ENCODE peak calls at places on chromosomes 13 and 19, in seven cellular contexts. Y is neural progenitor cell; X is cardiac muscle cell; V is thoracic aorta; K is heart left ventricle; M is CD8-positive, alpha-beta T cell; P is GM23248. H is an unnamed sample.
A peak's percentile ranks its signal among the peaks of the same experiment; 100 is the strongest.

GRCh38 chr13:92994056-92994455 is 232.6 kb upstream of the GPC6 start:
- DNase-seq in Y (no peak), K (no peak), P (peak; percentile 52), X (peak; percentile 12), M (no peak), V (no peak), H (no peak)

GRCh38 chr19:4969772-4970531 is 1.0 kb downstream of the KDM4B start:
- DNase-seq in M (no peak), X (peak; percentile 24), V (no peak), Y (peak; percentile 31), K (no peak), P (peak; percentile 73), H (no peak)

GRCh38 chr13:24650157-24650556 is 30.1 kb upstream of the ATP12A start:
- DNase-seq in K (no peak), Y (no peak), X (peak; percentile 65), P (peak; percentile 79), M (no peak), V (no peak), H (no peak)

GRCh38 chr19:29540128-29540527 is 14.3 kb downstream of the VSTM2B start:
- DNase-seq in V (no peak), K (no peak), Y (no peak), M (no peak), P (no peak), X (no peak), H (no peak)

GRCh38 chr13:66033924-66034323 is 1196.2 kb downstream of the PCDH9 start:
- DNase-seq in X (no peak), V (no peak), K (no peak), Y (peak; percentile 18), P (no peak), M (no peak), H (no peak)

GRCh38 chr19:33429891-33430673 is 56.6 kb downstream of the CEBPG start:
- DNase-seq in Y (no peak), X (no peak), V (no peak), M (no peak), P (no peak), K (no peak), H (no peak)

GRCh38 chr13:79837741-79838450 is 356.9 kb downstream of the NDFIP2 start:
- DNase-seq in Y (no peak), M (no peak), V (no peak), X (peak; percentile 20), P (peak; percentile 40), K (no peak), H (no peak)

GRCh38 chr19:31470229-31470939 is 121.1 kb upstream of the TSHZ3 start:
- DNase-seq in P (no peak), M (no peak), K (no peak), Y (no peak), X (no peak), V (no peak), H (no peak)

GRCh38 chr13:97067342-97067895 is 73.1 kb upstream of the OXGR1 start:
- DNase-seq in X (peak; percentile 51), P (peak; percentile 39), M (no peak), Y (no peak), V (no peak), K (no peak), H (no peak)

GRCh38 chr19:47228937-47229673 is 1.9 kb downstream of the BBC3 start:
- DNase-seq in P (peak; percentile 61), Y (peak; percentile 40), X (no peak), M (peak; percentile 16), V (no peak), K (no peak), H (peak; percentile 26)

GRCh38 chr13:44153536-44153935 is 220.1 kb upstream of the SERP2 start:
- DNase-seq in K (no peak), X (no peak), P (no peak), V (no peak), M (no peak), Y (no peak), H (no peak)

GRCh38 chr13:112764864-112765561 is 75.2 kb downstream of the ATP11A start:
- DNase-seq in K (no peak), X (no peak), P (no peak), Y (no peak), M (no peak), V (no peak), H (no peak)

GRCh38 chr13:66844933-66845332 is 385.2 kb downstream of the PCDH9 start:
- DNase-seq in Y (no peak), V (no peak), P (no peak), M (no peak), X (no peak), K (no peak), H (no peak)

GRCh38 chr19:18477042-18477760 is 39.3 kb upstream of the ISYNA1 start:
- DNase-seq in P (peak; percentile 57), X (no peak), Y (no peak), M (no peak), K (no peak), V (no peak), H (no peak)

DNA sequence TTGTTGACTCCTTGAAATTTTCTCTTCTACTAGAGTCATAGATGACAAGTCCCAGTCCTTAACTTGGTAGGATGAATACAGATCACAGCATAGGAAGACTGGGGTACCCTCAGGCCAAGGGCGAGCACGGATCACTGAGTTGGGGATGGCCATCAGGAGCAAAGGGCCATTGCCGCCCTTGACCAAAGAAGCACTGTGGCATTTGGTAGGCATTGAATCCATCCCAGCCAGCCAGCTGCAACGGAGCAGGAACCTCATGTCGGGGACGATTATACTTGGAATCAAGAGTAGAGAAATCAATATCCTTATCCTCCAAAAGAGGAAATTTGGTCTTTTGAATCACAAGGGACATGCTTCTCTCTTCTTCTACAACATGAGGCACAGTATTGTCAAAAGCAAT is 50.1 kb upstream of the ZNF573 start:
- DNase-seq in K (no peak), M (no peak), P (no peak), Y (no peak), V (no peak), X (no peak), H (no peak)
- H3K9me3 ChIP-seq in K (no peaks in the 10 kb centered on the region), M (no peaks in the 10 kb centered on the region), P (no peaks in the 10 kb centered on the region), Y (no peaks in the 10 kb centered on the region), V (peaks cover 78% of the 10 kb centered on the region), X (peaks cover 11% of the 10 kb centered on the region), H (peaks cover 10% of the 10 kb centered on the region)

GRCh38 chr19:11339254-11340098 is at the start of gene RAB3D:
- DNase-seq in Y (peak; percentile 96), M (peak; percentile 58), K (peak; percentile 95), X (peak; percentile 94), V (peak; percentile 60), P (peak; percentile 94), H (peak; percentile 78)

GRCh38 chr19:11337080-11337479 is 2.4 kb downstream of the RAB3D start:
- DNase-seq in M (no peak), K (no peak), X (no peak), V (no peak), P (no peak), Y (no peak), H (no peak)

GRCh38 chr19:11335449-11336146 is 3.9 kb downstream of the RAB3D start:
- DNase-seq in V (no peak), X (no peak), M (no peak), P (no peak), Y (no peak), K (no peak), H (no peak)

GRCh38 chr19:11338569-11339253 is 746 bp downstream of the RAB3D start:
- DNase-seq in Y (no peak), M (no peak), X (no peak), K (no peak), V (no peak), P (peak; percentile 47), H (no peak)

DNA sequence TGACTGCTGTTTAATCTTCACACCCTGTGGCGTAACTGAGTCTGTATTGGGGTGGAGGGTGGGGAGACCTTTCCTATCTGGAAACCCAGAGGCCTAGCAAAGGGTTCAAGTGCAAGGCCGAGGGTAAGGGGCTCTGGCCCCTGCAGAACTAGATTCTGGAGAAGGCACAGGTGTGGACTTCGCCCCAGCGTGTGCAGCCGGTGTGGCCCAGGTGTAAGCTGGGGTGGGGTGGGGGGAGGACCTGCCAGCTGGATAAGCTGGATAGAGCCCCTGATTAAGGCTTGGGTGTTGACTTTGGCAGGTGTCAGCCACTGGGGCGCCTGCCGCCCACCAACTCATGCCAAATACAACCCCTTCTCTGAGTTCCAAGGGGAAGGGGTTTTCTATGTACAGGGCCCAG is 1.3 kb downstream of the RAB3D start:
- DNase-seq in K (no peak), Y (no peak), P (no peak), M (no peak), X (no peak), V (no peak), H (no peak)
- H3K4me3 ChIP-seq in K (peak overlapping the region; percentile 79), Y (no peak overlapping the region), P (no peak overlapping the region), M (no peak overlapping the region), X (no peak overlapping the region), V (peak overlapping the region; percentile 75), H (no peak overlapping the region)

GRCh38 chr19:45899253-45899652 is 3.2 kb downstream of the MYPOP start:
- DNase-seq in V (no peak), X (no peak), P (no peak), M (no peak), Y (no peak), K (no peak), H (no peak)
- H3K36me3 ChIP-seq in V (peaks cover 13% of the 10 kb centered on the region), X (peaks cover 12% of the 10 kb centered on the region), P (no peaks in the 10 kb centered on the region), M (peaks cover 14% of the 10 kb centered on the region), Y (no peaks in the 10 kb centered on the region), K (peaks cover 51% of the 10 kb centered on the region), H (peaks cover 35% of the 10 kb centered on the region)

DNA sequence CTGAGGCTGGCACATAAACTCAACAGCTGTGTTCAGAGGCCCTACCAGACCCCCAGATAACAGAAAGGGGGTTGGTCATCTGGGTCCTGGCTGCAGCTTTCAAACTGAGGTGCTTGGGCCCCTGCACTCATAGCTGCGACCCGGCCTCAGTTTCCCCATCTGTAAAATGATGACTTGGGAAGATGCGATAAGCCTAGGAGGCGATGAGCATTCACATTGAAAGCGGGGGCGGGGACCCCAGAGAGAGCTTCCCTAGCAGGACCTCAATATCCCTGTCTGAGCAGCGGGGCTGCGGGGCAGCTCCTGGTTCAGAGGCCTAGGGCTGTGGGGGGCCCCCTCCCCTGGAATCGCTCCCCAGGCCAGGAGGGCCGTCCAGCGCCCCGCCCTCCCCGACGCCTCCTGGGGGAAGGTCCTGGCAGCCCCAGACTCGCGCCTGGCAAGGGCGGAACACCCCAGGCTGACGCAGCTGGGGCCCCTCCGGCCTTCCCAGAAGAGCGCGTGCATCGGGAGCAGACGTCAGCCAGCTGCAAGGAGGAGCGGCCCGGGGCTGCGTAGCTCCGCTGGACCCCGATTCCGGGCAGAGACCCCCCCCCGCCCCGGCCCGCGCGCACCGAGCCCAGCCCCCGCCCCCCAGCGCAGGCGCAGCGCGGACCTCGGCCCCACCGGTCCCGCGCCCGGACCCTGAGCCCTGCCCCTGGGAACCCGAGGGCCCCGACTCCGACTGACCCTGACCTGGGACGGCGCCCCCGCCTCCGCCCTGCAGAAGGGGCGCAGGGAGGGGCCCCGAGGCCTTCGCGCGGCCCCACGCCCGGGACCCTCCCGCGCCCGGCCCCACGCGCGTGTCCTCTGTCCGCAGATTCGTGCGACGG is 3.5 kb downstream of the FSTL3 start:
- DNase-seq in Y (peak; percentile 76), V (no peak), K (peak; percentile 74), P (peak; percentile 90), M (no peak), X (peak; percentile 89), H (peak; percentile 74)
- H3K9me3 ChIP-seq in Y (no peaks in the 10 kb centered on the region), V (no peaks in the 10 kb centered on the region), K (no peaks in the 10 kb centered on the region), P (no peaks in the 10 kb centered on the region), M (no peaks in the 10 kb centered on the region), X (no peaks in the 10 kb centered on the region), H (no peaks in the 10 kb centered on the region)

H was measured in MG63.